ENCODE peak calls at places on chromosome 4, in ten cellular contexts. K, W, I, T, L, F, A, M, D and Z are unnamed samples.

GRCh38 chr4:700587-701264 is 4.9 kb upstream of the PCGF3 start:
- DNase-seq in K (no peak), W (no peak), I (no peak), T (no peak), L (no peak), F (no peak), A (no peak), M (no peak), D (no peak), Z (no peak)

GRCh38 chr4:121145430-121145829 is 18.7 kb downstream of the TNIP3 start:
- DNase-seq in K (no peak), W (no peak), I (no peak), T (no peak), L (no peak), F (no peak), A (no peak), M (no peak), D (no peak), Z (no peak)

GRCh38 chr4:144659493-144659892 is 13.5 kb downstream of the HHIP start:
- DNase-seq in K (no peak), W (no peak), I (no peak), T (no peak), L (no peak), F (no peak), A (no peak), M (no peak), D (no peak), Z (no peak)

GRCh38 chr4:10926025-10926424 is 241.5 kb upstream of the CLNK start:
- DNase-seq in K (no peak), W (no peak), I (no peak), T (no peak), L (no peak), F (no peak), A (no peak), M (no peak), D (peak), Z (no peak)

GRCh38 chr4:129926936-129927335 is 831.0 kb downstream of the C4orf33 start:
- DNase-seq in K (no peak), W (no peak), I (peak), T (no peak), L (no peak), F (no peak), A (no peak), M (no peak), D (peak), Z (no peak)

GRCh38 chr4:136768925-136769275 is 763.4 kb downstream of the PCDH18 start:
- DNase-seq in K (no peak), W (no peak), I (no peak), T (no peak), L (no peak), F (no peak), A (no peak), M (no peak), D (no peak), Z (no peak)

GRCh38 chr4:124483043-124483906 is 229.3 kb downstream of the ANKRD50 start:
- DNase-seq in K (no peak), W (no peak), I (peak), T (no peak), L (no peak), F (no peak), A (no peak), M (no peak), D (no peak), Z (no peak)

GRCh38 chr4:41095192-41095872 is 119.0 kb downstream of the APBB2 start:
- DNase-seq in K (no peak), W (no peak), I (no peak), T (no peak), L (no peak), F (no peak), A (no peak), M (no peak), D (no peak), Z (no peak)

GRCh38 chr4:26624042-26624441 is 40.2 kb downstream of the TBC1D19 start:
- DNase-seq in K (no peak), W (no peak), I (no peak), T (no peak), L (no peak), F (no peak), A (no peak), M (no peak), D (peak), Z (no peak)

GRCh38 chr4:3416821-3417221 is 24.9 kb upstream of the HGFAC start:
- DNase-seq in K (no peak), W (no peak), I (no peak), T (no peak), L (no peak), F (no peak), A (no peak), M (peak), D (no peak), Z (no peak)

GRCh38 chr4:57437649-57438048 is 327.5 kb upstream of the IGFBP7 start:
- DNase-seq in K (no peak), W (no peak), I (no peak), T (no peak), L (no peak), F (no peak), A (no peak), M (no peak), D (no peak), Z (no peak)

GRCh38 chr4:26731342-26731741 is 129.3 kb upstream of the STIM2 start:
- DNase-seq in K (no peak), W (no peak), I (no peak), T (no peak), L (no peak), F (no peak), A (no peak), M (no peak), D (peak), Z (no peak)

GRCh38 chr4:15695240-15695699 is 7.6 kb upstream of the BST1 start:
- DNase-seq in K (peak), W (no peak), I (no peak), T (no peak), L (no peak), F (no peak), A (no peak), M (no peak), D (peak), Z (peak)

GRCh38 chr4:31674313-31674947 is 954.3 kb downstream of the PCDH7 start:
- DNase-seq in K (no peak), W (no peak), I (peak), T (no peak), L (no peak), F (no peak), A (no peak), M (no peak), D (peak), Z (no peak)

GRCh38 chr4:31657859-31658258 is 937.7 kb downstream of the PCDH7 start:
- DNase-seq in K (no peak), W (no peak), I (no peak), T (no peak), L (no peak), F (no peak), A (no peak), M (no peak), D (peak), Z (no peak)

GRCh38 chr4:16224669-16225068 is 1.6 kb downstream of the TAPT1 start:
- DNase-seq in K (no peak), W (no peak), I (no peak), T (no peak), L (no peak), F (no peak), A (no peak), M (no peak), D (no peak), Z (no peak)

GRCh38 chr4:47287735-47288134 is 175.8 kb downstream of the COMMD8 start:
- DNase-seq in K (no peak), W (no peak), I (peak), T (no peak), L (no peak), F (no peak), A (no peak), M (no peak), D (peak), Z (no peak)

GRCh38 chr4:52748432-52748831 is 2.8 kb downstream of the ERVMER34-1 start:
- DNase-seq in K (no peak), W (no peak), I (no peak), T (peak), L (no peak), F (no peak), A (no peak), M (no peak), D (no peak), Z (no peak)

GRCh38 chr4:17817027-17817426 is 6.2 kb downstream of the NCAPG start:
- DNase-seq in K (peak), W (no peak), I (peak), T (no peak), L (no peak), F (no peak), A (no peak), M (no peak), D (peak), Z (peak)

GRCh38 chr4:74692973-74693372 is 101.3 kb downstream of the BTC start:
- DNase-seq in K (no peak), W (no peak), I (no peak), T (peak), L (no peak), F (no peak), A (no peak), M (no peak), D (no peak), Z (no peak)

GRCh38 chr4:83486457-83487129 is 1.7 kb upstream of the ABRAXAS1 start:
- DNase-seq in K (no peak), W (no peak), I (no peak), T (no peak), L (no peak), F (no peak), A (no peak), M (no peak), D (no peak), Z (no peak)

GRCh38 chr4:186067757-186068385 is 1.1 kb upstream of the TLR3 start:
- DNase-seq in K (no peak), W (no peak), I (peak), T (peak), L (no peak), F (peak), A (peak), M (peak), D (peak), Z (peak)

GRCh38 chr4:107035711-107036601 is at the start of gene DKK2:
- DNase-seq in K (no peak), W (no peak), I (peak), T (peak), L (no peak), F (peak), A (peak), M (peak), D (peak), Z (no peak)

GRCh38 chr4:128670434-128670999 is 139.0 kb upstream of the JADE1 start:
- DNase-seq in K (no peak), W (no peak), I (peak), T (no peak), L (no peak), F (no peak), A (no peak), M (no peak), D (no peak), Z (no peak)

GRCh38 chr4:1879491-1879890 is 8.3 kb downstream of the NSD2 start:
- DNase-seq in K (no peak), W (no peak), I (no peak), T (no peak), L (no peak), F (no peak), A (no peak), M (no peak), D (peak), Z (no peak)

GRCh38 chr4:24260922-24261581 is 323.3 kb downstream of the DHX15 start:
- DNase-seq in K (no peak), W (no peak), I (no peak), T (no peak), L (no peak), F (no peak), A (peak), M (no peak), D (peak), Z (no peak)

GRCh38 chr4:183969596-183969995 is 64.5 kb downstream of the STOX2 start:
- DNase-seq in K (no peak), W (no peak), I (no peak), T (no peak), L (no peak), F (no peak), A (no peak), M (no peak), D (no peak), Z (no peak)

GRCh38 chr4:11615601-11616000 is 186.9 kb upstream of the HS3ST1 start:
- DNase-seq in K (no peak), W (no peak), I (no peak), T (no peak), L (no peak), F (no peak), A (no peak), M (no peak), D (no peak), Z (no peak)

GRCh38 chr4:33746979-33747378 is 2497.3 kb downstream of the ARAP2 start:
- DNase-seq in K (no peak), W (no peak), I (no peak), T (no peak), L (no peak), F (no peak), A (no peak), M (no peak), D (peak), Z (no peak)

GRCh38 chr4:172850838-172851237 is 317.8 kb upstream of the GALNT7 start:
- DNase-seq in K (no peak), W (no peak), I (peak), T (no peak), L (no peak), F (no peak), A (no peak), M (no peak), D (peak), Z (no peak)

GRCh38 chr4:88697113-88697512 is 516 bp downstream of the NAP1L5 start:
- DNase-seq in K (no peak), W (no peak), I (no peak), T (peak), L (no peak), F (no peak), A (no peak), M (no peak), D (peak), Z (no peak)

GRCh38 chr4:66489783-66490452 is 819.6 kb upstream of the EPHA5 start:
- DNase-seq in K (no peak), W (no peak), I (no peak), T (no peak), L (no peak), F (no peak), A (no peak), M (no peak), D (peak), Z (no peak)

GRCh38 chr4:73311428-73311827 is 52.8 kb upstream of the ANKRD17 start:
- DNase-seq in K (no peak), W (no peak), I (peak), T (no peak), L (peak), F (no peak), A (no peak), M (no peak), D (peak), Z (peak)

GRCh38 chr4:73303711-73304110 is 45.1 kb upstream of the ANKRD17 start:
- DNase-seq in K (no peak), W (no peak), I (no peak), T (no peak), L (no peak), F (no peak), A (no peak), M (no peak), D (no peak), Z (no peak)

GRCh38 chr4:73312967-73313366 is 54.4 kb upstream of the ANKRD17 start:
- DNase-seq in K (no peak), W (no peak), I (no peak), T (no peak), L (no peak), F (no peak), A (no peak), M (no peak), D (no peak), Z (no peak)

GRCh38 chr4:73309211-73309610 is 50.6 kb upstream of the ANKRD17 start:
- DNase-seq in K (no peak), W (no peak), I (no peak), T (no peak), L (no peak), F (no peak), A (no peak), M (no peak), D (peak), Z (no peak)

GRCh38 chr4:73308286-73308685 is 49.7 kb upstream of the ANKRD17 start:
- DNase-seq in K (no peak), W (no peak), I (no peak), T (no peak), L (no peak), F (no peak), A (no peak), M (no peak), D (peak), Z (no peak)
- TF ChIP-seq CTCF in K (peak), W (no peak), I (no peak), T (no peak), L (peak), F (no peak), A (no peak), M (peak), D (peak), Z (peak)

GRCh38 chr4:54971474-54971950 is 153.9 kb downstream of the KDR start:
- DNase-seq in K (no peak), W (no peak), I (peak), T (no peak), L (peak), F (no peak), A (no peak), M (no peak), D (peak), Z (peak)
- TF ChIP-seq CTCF in K (peak), W (peak), I (peak), T (peak), L (peak), F (peak), A (no peak), M (peak), D (peak), Z (peak)

GRCh38 chr4:8547108-8547911 is 32.9 kb upstream of the GPR78 start:
- DNase-seq in K (peak), W (no peak), I (no peak), T (no peak), L (peak), F (no peak), A (no peak), M (peak), D (peak), Z (no peak)
- TF ChIP-seq CTCF in K (peak), W (no peak), I (peak), T (peak), L (peak), F (no peak), A (no peak), M (peak), D (peak), Z (peak)

DNA sequence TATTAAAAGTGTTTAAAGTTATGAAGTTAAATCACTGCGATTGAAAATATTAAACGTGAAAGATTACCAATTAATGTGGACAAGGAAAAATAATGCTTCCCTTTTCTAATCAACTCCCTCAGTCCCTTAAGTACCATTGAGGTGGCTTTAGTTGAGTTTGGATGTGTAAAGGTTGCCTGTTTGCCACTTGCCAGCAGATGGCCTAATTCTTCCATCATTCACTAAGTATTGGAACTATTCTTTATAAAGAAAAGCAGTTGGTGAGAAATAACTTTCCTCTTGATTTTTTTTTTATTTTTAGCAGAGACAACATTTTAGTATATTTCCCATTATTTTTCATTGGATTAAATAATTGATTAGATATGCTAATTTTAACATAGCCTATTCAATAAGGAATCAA is 295.9 kb upstream of the TACR3 start:
- DNase-seq in K (no peak), W (no peak), I (peak), T (no peak), L (no peak), F (no peak), A (no peak), M (no peak), D (no peak), Z (no peak)
- TF ChIP-seq CTCF in K (peak), W (no peak), I (peak), T (peak), L (no peak), F (no peak), A (no peak), M (no peak), D (no peak), Z (no peak)